ENCODE peak calls at places on chromosomes 6 and 20, in seven cellular contexts. One of them, this sample, is unnamed.

GRCh38 chr20:17845701-17846475 is 122.7 kb downstream of the SNX5 start:
- DNase-seq in BJ: no peak
- DNase-seq in EH: peak
- DNase-seq in HCT116: no peak
- DNase-seq in omental fat pad: no peak
- DNase-seq in GM23248: peak
- DNase-seq in left cardiac atrium: no peak
- DNase-seq in this sample: peak

GRCh38 chr20:49594143-49594928 is 26.4 kb upstream of the PTGIS start:
- DNase-seq in EH: peak
- DNase-seq in BJ: peak
- DNase-seq in omental fat pad: no peak
- DNase-seq in left cardiac atrium: peak
- DNase-seq in GM23248: peak
- DNase-seq in HCT116: no peak
- DNase-seq in this sample: no peak

GRCh38 chr20:49343246-49343645 is 65.4 kb upstream of the ZNFX1 start:
- DNase-seq in GM23248: no peak
- DNase-seq in BJ: no peak
- DNase-seq in omental fat pad: no peak
- DNase-seq in HCT116: no peak
- DNase-seq in EH: peak
- DNase-seq in left cardiac atrium: no peak
- DNase-seq in this sample: no peak

GRCh38 chr6:71599366-71599765 is 287.0 kb upstream of the RIMS1 start:
- DNase-seq in omental fat pad: no peak
- DNase-seq in EH: no peak
- DNase-seq in HCT116: no peak
- DNase-seq in GM23248: no peak
- DNase-seq in BJ: no peak
- DNase-seq in left cardiac atrium: no peak
- DNase-seq in this sample: no peak

GRCh38 chr6:83868639-83869038 is 9.2 kb downstream of the CYB5R4 start:
- DNase-seq in left cardiac atrium: no peak
- DNase-seq in GM23248: peak
- DNase-seq in BJ: peak
- DNase-seq in EH: peak
- DNase-seq in HCT116: no peak
- DNase-seq in omental fat pad: no peak
- DNase-seq in this sample: peak

GRCh38 chr6:170165085-170165484 is 125.8 kb downstream of the DLL1 start:
- DNase-seq in GM23248: peak
- DNase-seq in EH: no peak
- DNase-seq in left cardiac atrium: peak
- DNase-seq in BJ: no peak
- DNase-seq in HCT116: no peak
- DNase-seq in omental fat pad: no peak
- DNase-seq in this sample: no peak

GRCh38 chr6:42396720-42397119 is 55.0 kb downstream of the TRERF1 start:
- DNase-seq in left cardiac atrium: no peak
- DNase-seq in omental fat pad: no peak
- DNase-seq in BJ: no peak
- DNase-seq in GM23248: no peak
- DNase-seq in HCT116: no peak
- DNase-seq in EH: no peak
- DNase-seq in this sample: no peak

GRCh38 chr6:30495993-30496392 is 6.7 kb downstream of the HLA-E start:
- DNase-seq in omental fat pad: no peak
- DNase-seq in EH: no peak
- DNase-seq in HCT116: no peak
- DNase-seq in GM23248: no peak
- DNase-seq in left cardiac atrium: no peak
- DNase-seq in BJ: no peak
- DNase-seq in this sample: no peak

GRCh38 chr6:133040025-133040838 is 200.9 kb upstream of the EYA4 start:
- DNase-seq in GM23248: peak
- DNase-seq in omental fat pad: no peak
- DNase-seq in left cardiac atrium: no peak
- DNase-seq in HCT116: peak
- DNase-seq in EH: peak
- DNase-seq in BJ: no peak
- DNase-seq in this sample: peak

GRCh38 chr20:21234816-21235215 is 68.3 kb upstream of the XRN2 start:
- DNase-seq in HCT116: no peak
- DNase-seq in GM23248: no peak
- DNase-seq in left cardiac atrium: no peak
- DNase-seq in omental fat pad: no peak
- DNase-seq in EH: no peak
- DNase-seq in BJ: no peak
- DNase-seq in this sample: no peak

GRCh38 chr20:62938105-62938888 is at the start of gene GID8:
- DNase-seq in omental fat pad: no peak
- DNase-seq in GM23248: peak
- DNase-seq in EH: peak
- DNase-seq in left cardiac atrium: peak
- DNase-seq in BJ: no peak
- DNase-seq in HCT116: no peak
- DNase-seq in this sample: peak

GRCh38 chr6:135784493-135784892 is 67.0 kb upstream of the PDE7B start:
- DNase-seq in omental fat pad: no peak
- DNase-seq in HCT116: no peak
- DNase-seq in GM23248: no peak
- DNase-seq in left cardiac atrium: no peak
- DNase-seq in EH: no peak
- DNase-seq in BJ: no peak
- DNase-seq in this sample: no peak

GRCh38 chr6:38352636-38353035 is 287.1 kb downstream of the BTBD9 start:
- DNase-seq in EH: peak
- DNase-seq in omental fat pad: no peak
- DNase-seq in left cardiac atrium: no peak
- DNase-seq in BJ: no peak
- DNase-seq in GM23248: peak
- DNase-seq in HCT116: no peak
- DNase-seq in this sample: no peak

GRCh38 chr6:34709386-34709785 is 12.8 kb upstream of the ILRUN start:
- DNase-seq in HCT116: no peak
- DNase-seq in GM23248: no peak
- DNase-seq in EH: peak
- DNase-seq in BJ: no peak
- DNase-seq in omental fat pad: no peak
- DNase-seq in left cardiac atrium: peak
- DNase-seq in this sample: peak

GRCh38 chr6:56524891-56525703 is 117.6 kb downstream of the DST start:
- DNase-seq in omental fat pad: no peak
- DNase-seq in left cardiac atrium: no peak
- DNase-seq in BJ: peak
- DNase-seq in EH: peak
- DNase-seq in HCT116: no peak
- DNase-seq in GM23248: peak
- DNase-seq in this sample: no peak

GRCh38 chr20:49956689-49957443 is 20.7 kb downstream of the RNF114 start:
- DNase-seq in left cardiac atrium: peak
- DNase-seq in HCT116: no peak
- DNase-seq in BJ: no peak
- DNase-seq in omental fat pad: no peak
- DNase-seq in GM23248: no peak
- DNase-seq in EH: no peak
- DNase-seq in this sample: no peak

GRCh38 chr6:51844391-51844735 is 243.1 kb downstream of the PKHD1 start:
- DNase-seq in omental fat pad: no peak
- DNase-seq in left cardiac atrium: no peak
- DNase-seq in GM23248: no peak
- DNase-seq in HCT116: no peak
- DNase-seq in EH: no peak
- DNase-seq in BJ: no peak
- DNase-seq in this sample: no peak

GRCh38 chr20:35467339-35468224 is 12.2 kb downstream of the CEP250 start:
- DNase-seq in EH: peak
- DNase-seq in HCT116: peak
- DNase-seq in BJ: no peak
- DNase-seq in left cardiac atrium: no peak
- DNase-seq in GM23248: no peak
- DNase-seq in omental fat pad: no peak
- DNase-seq in this sample: peak

GRCh38 chr20:4546786-4547185 is 174.9 kb upstream of the PRND start:
- DNase-seq in BJ: peak
- DNase-seq in left cardiac atrium: no peak
- DNase-seq in omental fat pad: no peak
- DNase-seq in HCT116: peak
- DNase-seq in GM23248: peak
- DNase-seq in EH: peak
- DNase-seq in this sample: peak

GRCh38 chr6:136784910-136785746 is 7.1 kb downstream of the MAP3K5 start:
- DNase-seq in BJ: no peak
- DNase-seq in GM23248: no peak
- DNase-seq in omental fat pad: no peak
- DNase-seq in left cardiac atrium: peak
- DNase-seq in EH: peak
- DNase-seq in HCT116: no peak
- DNase-seq in this sample: no peak

GRCh38 chr20:63709149-63709527 is 1.3 kb downstream of the ZGPAT start:
- DNase-seq in EH: no peak
- DNase-seq in left cardiac atrium: no peak
- DNase-seq in GM23248: no peak
- DNase-seq in BJ: no peak
- DNase-seq in omental fat pad: no peak
- DNase-seq in HCT116: no peak
- DNase-seq in this sample: no peak

GRCh38 chr6:45420083-45420908 is 42.6 kb upstream of the SUPT3H start:
- DNase-seq in GM23248: peak
- DNase-seq in BJ: no peak
- DNase-seq in omental fat pad: no peak
- DNase-seq in HCT116: no peak
- DNase-seq in left cardiac atrium: peak
- DNase-seq in EH: peak
- DNase-seq in this sample: no peak

GRCh38 chr20:34708621-34709043 is 4.5 kb downstream of the TP53INP2 start:
- DNase-seq in left cardiac atrium: peak
- DNase-seq in EH: peak
- DNase-seq in HCT116: no peak
- DNase-seq in BJ: no peak
- DNase-seq in omental fat pad: no peak
- DNase-seq in GM23248: peak
- DNase-seq in this sample: no peak